ENCODE peak calls at places on chromosomes 12 and 14, in five cellular contexts. One of them, this sample, is unnamed.

GRCh38 chr14:68789798-68790655 is 2.8 kb downstream of the ZFP36L1 start:
- DNase-seq in psoas muscle: peak; percentile 66
- DNase-seq in iPS DF 6.9: no peak
- DNase-seq in endodermal cell: peak; percentile 59
- DNase-seq in uterus: no peak
- DNase-seq in this sample: peak; percentile 77

GRCh38 chr14:20631821-20632389 is 9.6 kb downstream of the OR6S1 start:
- DNase-seq in iPS DF 6.9: no peak
- DNase-seq in uterus: peak; percentile 67
- DNase-seq in psoas muscle: peak; percentile 82
- DNase-seq in endodermal cell: peak; percentile 86
- DNase-seq in this sample: peak; percentile 76

GRCh38 chr12:27193106-27193505 is 51.0 kb upstream of the STK38L start:
- DNase-seq in iPS DF 6.9: no peak
- DNase-seq in psoas muscle: no peak
- DNase-seq in endodermal cell: no peak
- DNase-seq in uterus: no peak
- DNase-seq in this sample: no peak

GRCh38 chr12:132323171-132324010 is 6.0 kb downstream of the GALNT9 start:
- DNase-seq in uterus: no peak
- DNase-seq in endodermal cell: no peak
- DNase-seq in psoas muscle: peak; percentile 49
- DNase-seq in iPS DF 6.9: no peak
- DNase-seq in this sample: peak; percentile 22

GRCh38 chr12:2666411-2666810 is 128.4 kb upstream of the FKBP4 start:
- DNase-seq in endodermal cell: peak; percentile 18
- DNase-seq in iPS DF 6.9: no peak
- DNase-seq in psoas muscle: no peak
- DNase-seq in uterus: no peak
- DNase-seq in this sample: no peak

GRCh38 chr12:26471560-26471959 is 276.2 kb downstream of the SSPN start:
- DNase-seq in psoas muscle: no peak
- DNase-seq in endodermal cell: no peak
- DNase-seq in iPS DF 6.9: no peak
- DNase-seq in uterus: no peak
- DNase-seq in this sample: no peak

GRCh38 chr12:2868986-2869385 is 8.0 kb downstream of the FOXM1 start:
- DNase-seq in endodermal cell: no peak
- DNase-seq in iPS DF 6.9: no peak
- DNase-seq in psoas muscle: no peak
- DNase-seq in uterus: no peak
- DNase-seq in this sample: no peak

GRCh38 chr12:41205070-41205715 is 17.1 kb downstream of the PDZRN4 start:
- DNase-seq in iPS DF 6.9: no peak
- DNase-seq in endodermal cell: no peak
- DNase-seq in psoas muscle: no peak
- DNase-seq in uterus: no peak
- DNase-seq in this sample: no peak

GRCh38 chr14:65833256-65833880 is 420.8 kb downstream of the FUT8 start:
- DNase-seq in iPS DF 6.9: no peak
- DNase-seq in endodermal cell: no peak
- DNase-seq in uterus: no peak
- DNase-seq in psoas muscle: peak; percentile 58
- DNase-seq in this sample: no peak

GRCh38 chr14:31934767-31935266 is 142.3 kb upstream of the ARHGAP5 start:
- DNase-seq in iPS DF 6.9: no peak
- DNase-seq in endodermal cell: peak; percentile 85
- DNase-seq in psoas muscle: no peak
- DNase-seq in uterus: no peak
- DNase-seq in this sample: peak; percentile 55

GRCh38 chr12:112904571-112904970 is 2.2 kb upstream of the OAS1 start:
- DNase-seq in iPS DF 6.9: no peak
- DNase-seq in psoas muscle: no peak
- DNase-seq in endodermal cell: no peak
- DNase-seq in uterus: no peak
- DNase-seq in this sample: no peak

GRCh38 chr14:59632381-59632780 is 55.8 kb upstream of the CCDC175 start:
- DNase-seq in psoas muscle: no peak
- DNase-seq in endodermal cell: peak; percentile 86
- DNase-seq in iPS DF 6.9: no peak
- DNase-seq in uterus: no peak
- DNase-seq in this sample: no peak

GRCh38 chr14:99254391-99255009 is 17.5 kb downstream of the BCL11B start:
- DNase-seq in uterus: no peak
- DNase-seq in endodermal cell: no peak
- DNase-seq in psoas muscle: no peak
- DNase-seq in iPS DF 6.9: no peak
- DNase-seq in this sample: no peak

GRCh38 chr14:103073367-103073875 is 10.6 kb upstream of the LBHD2 start:
- DNase-seq in iPS DF 6.9: no peak
- DNase-seq in uterus: no peak
- DNase-seq in psoas muscle: no peak
- DNase-seq in endodermal cell: no peak
- DNase-seq in this sample: no peak

GRCh38 chr14:70576891-70577290 is 23.6 kb downstream of the MED6 start:
- DNase-seq in psoas muscle: no peak
- DNase-seq in uterus: no peak
- DNase-seq in endodermal cell: no peak
- DNase-seq in iPS DF 6.9: no peak
- DNase-seq in this sample: no peak

GRCh38 chr12:97835541-97835940 is 372.9 kb downstream of the RMST start:
- DNase-seq in uterus: no peak
- DNase-seq in endodermal cell: no peak
- DNase-seq in iPS DF 6.9: no peak
- DNase-seq in psoas muscle: no peak
- DNase-seq in this sample: no peak

GRCh38 chr12:25152055-25152454 is 42.9 kb downstream of the DNAI7 start:
- DNase-seq in uterus: no peak
- DNase-seq in psoas muscle: no peak
- DNase-seq in endodermal cell: peak; percentile 46
- DNase-seq in iPS DF 6.9: no peak
- DNase-seq in this sample: no peak

GRCh38 chr12:27578689-27579372 is 54.8 kb downstream of the PPFIBP1 start:
- DNase-seq in psoas muscle: no peak
- DNase-seq in iPS DF 6.9: no peak
- DNase-seq in uterus: no peak
- DNase-seq in endodermal cell: no peak
- DNase-seq in this sample: no peak

GRCh38 chr12:124324803-124325705 is 30.2 kb downstream of the RFLNA start:
- DNase-seq in uterus: no peak
- DNase-seq in psoas muscle: no peak
- DNase-seq in iPS DF 6.9: no peak
- DNase-seq in endodermal cell: no peak
- DNase-seq in this sample: no peak

GRCh38 chr12:124321556-124322270 is 26.8 kb downstream of the RFLNA start:
- DNase-seq in psoas muscle: no peak
- DNase-seq in uterus: no peak
- DNase-seq in endodermal cell: peak; percentile 70
- DNase-seq in iPS DF 6.9: no peak
- DNase-seq in this sample: no peak

GRCh38 chr12:124322271-124322998 is 27.5 kb downstream of the RFLNA start:
- DNase-seq in iPS DF 6.9: no peak
- DNase-seq in uterus: no peak
- DNase-seq in endodermal cell: peak; percentile 65
- DNase-seq in psoas muscle: no peak
- DNase-seq in this sample: no peak

GRCh38 chr12:124326104-124326503 is 31.2 kb downstream of the RFLNA start:
- DNase-seq in endodermal cell: peak; percentile 71
- DNase-seq in uterus: no peak
- DNase-seq in psoas muscle: no peak
- DNase-seq in iPS DF 6.9: no peak
- DNase-seq in this sample: no peak

GRCh38 chr12:124323771-124324530 is 29.1 kb downstream of the RFLNA start:
- DNase-seq in iPS DF 6.9: no peak
- DNase-seq in endodermal cell: peak; percentile 44
- DNase-seq in uterus: no peak
- DNase-seq in psoas muscle: no peak
- DNase-seq in this sample: peak; percentile 27
- H3K4me3 ChIP-seq in iPS DF 6.9: no peak overlapping the region
- H3K4me3 ChIP-seq in endodermal cell: peak overlapping the region; percentile 59
- H3K4me3 ChIP-seq in uterus: no peak overlapping the region
- H3K4me3 ChIP-seq in psoas muscle: no peak overlapping the region
- H3K4me3 ChIP-seq in this sample: no peak overlapping the region

GRCh38 chr14:105305769-105306168 is 5.0 kb upstream of the BRF1 start:
- DNase-seq in psoas muscle: no peak
- DNase-seq in endodermal cell: no peak
- DNase-seq in uterus: no peak
- DNase-seq in iPS DF 6.9: no peak
- DNase-seq in this sample: peak; percentile 37

GRCh38 chr14:105304565-105304964 is 3.8 kb upstream of the BRF1 start:
- DNase-seq in psoas muscle: no peak
- DNase-seq in uterus: no peak
- DNase-seq in iPS DF 6.9: no peak
- DNase-seq in endodermal cell: no peak
- DNase-seq in this sample: no peak

GRCh38 chr14:105307052-105307727 is 6.4 kb upstream of the BRF1 start:
- DNase-seq in iPS DF 6.9: no peak
- DNase-seq in endodermal cell: no peak
- DNase-seq in psoas muscle: no peak
- DNase-seq in uterus: no peak
- DNase-seq in this sample: no peak

GRCh38 chr14:105303949-105304348 is 3.1 kb upstream of the BRF1 start:
- DNase-seq in psoas muscle: no peak
- DNase-seq in uterus: no peak
- DNase-seq in endodermal cell: no peak
- DNase-seq in iPS DF 6.9: no peak
- DNase-seq in this sample: peak; percentile 30

GRCh38 chr14:105305350-105305749 is 4.5 kb upstream of the BRF1 start:
- DNase-seq in psoas muscle: no peak
- DNase-seq in endodermal cell: no peak
- DNase-seq in uterus: no peak
- DNase-seq in iPS DF 6.9: no peak
- DNase-seq in this sample: no peak
- H3K27ac ChIP-seq in psoas muscle: no peak overlapping the region
- H3K27ac ChIP-seq in endodermal cell: no peak overlapping the region
- H3K27ac ChIP-seq in uterus: no peak overlapping the region
- H3K27ac ChIP-seq in iPS DF 6.9: no peak overlapping the region
- H3K27ac ChIP-seq in this sample: no peak overlapping the region

GRCh38 chr14:22814945-22815713 is at the start of gene SLC7A7:
- DNase-seq in psoas muscle: no peak
- DNase-seq in uterus: no peak
- DNase-seq in endodermal cell: peak; percentile 70
- DNase-seq in iPS DF 6.9: no peak
- DNase-seq in this sample: no peak

GRCh38 chr14:22811752-22812151 is 3.5 kb downstream of the SLC7A7 start:
- DNase-seq in endodermal cell: no peak
- DNase-seq in uterus: no peak
- DNase-seq in iPS DF 6.9: no peak
- DNase-seq in psoas muscle: no peak
- DNase-seq in this sample: no peak

GRCh38 chr14:22812744-22813143 is 2.5 kb downstream of the SLC7A7 start:
- DNase-seq in iPS DF 6.9: no peak
- DNase-seq in endodermal cell: peak; percentile 78
- DNase-seq in psoas muscle: no peak
- DNase-seq in uterus: no peak
- DNase-seq in this sample: no peak

GRCh38 chr14:22814373-22814772 is 862 bp downstream of the SLC7A7 start:
- DNase-seq in iPS DF 6.9: no peak
- DNase-seq in psoas muscle: no peak
- DNase-seq in uterus: no peak
- DNase-seq in endodermal cell: no peak
- DNase-seq in this sample: no peak

GRCh38 chr14:22813145-22813544 is 2.1 kb downstream of the SLC7A7 start:
- DNase-seq in psoas muscle: no peak
- DNase-seq in uterus: no peak
- DNase-seq in endodermal cell: no peak
- DNase-seq in iPS DF 6.9: no peak
- DNase-seq in this sample: no peak
- H3K4me1 ChIP-seq in psoas muscle: no peaks in the 10 kb centered on the region
- H3K4me1 ChIP-seq in uterus: no peaks in the 10 kb centered on the region
- H3K4me1 ChIP-seq in endodermal cell: peaks cover 3% of the 10 kb centered on the region
- H3K4me1 ChIP-seq in iPS DF 6.9: peaks cover 7% of the 10 kb centered on the region
- H3K4me1 ChIP-seq in this sample: peaks cover 6% of the 10 kb centered on the region

DNA sequence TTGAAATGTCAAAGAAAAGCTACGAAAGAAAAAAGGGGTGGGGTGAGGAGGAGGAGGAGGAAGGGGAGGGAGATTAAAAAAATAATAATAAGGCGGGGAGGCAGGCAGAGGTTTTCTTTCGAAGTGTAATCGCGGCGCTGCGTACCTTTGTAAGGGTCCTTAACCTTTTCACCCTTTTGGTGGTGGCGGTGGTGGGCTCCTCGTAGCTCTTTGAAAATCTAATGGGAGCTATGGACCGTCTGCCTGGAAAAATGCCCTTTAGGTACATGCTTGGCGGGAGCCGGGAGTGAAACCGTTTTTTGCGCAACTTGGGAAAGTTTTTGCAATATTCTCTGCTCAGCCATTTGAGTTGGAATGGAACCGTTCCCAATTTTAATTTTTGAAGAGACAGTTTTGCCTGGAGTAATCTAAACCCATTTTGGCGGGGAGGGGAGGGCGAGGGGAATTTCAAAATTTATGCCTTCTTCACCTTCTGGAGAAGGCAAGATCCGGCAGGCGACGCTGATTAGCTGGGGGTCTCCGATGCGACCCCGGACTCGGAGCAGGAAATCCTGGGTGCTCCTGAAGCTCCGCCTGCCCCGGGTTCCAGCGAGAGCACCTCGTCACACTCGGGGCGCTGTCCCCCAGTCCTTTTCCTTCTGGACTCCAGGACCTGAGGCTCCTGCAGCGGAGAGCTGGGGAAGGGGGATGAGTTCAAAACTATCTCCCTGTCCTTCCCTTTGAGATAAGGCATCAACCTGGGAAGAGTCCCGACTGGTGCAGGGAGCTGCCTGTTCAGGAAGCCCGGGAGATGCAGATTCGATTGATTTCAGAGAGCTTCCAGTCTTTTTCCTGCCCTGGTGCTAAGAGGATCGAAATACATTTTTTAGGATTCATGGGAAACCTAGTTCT is 74.6 kb upstream of the TBX5 start:
- DNase-seq in iPS DF 6.9: no peak
- DNase-seq in endodermal cell: peak; percentile 71
- DNase-seq in uterus: no peak
- DNase-seq in psoas muscle: no peak
- DNase-seq in this sample: no peak
- H3K4me3 ChIP-seq in iPS DF 6.9: peak overlapping the region; percentile 12
- H3K4me3 ChIP-seq in endodermal cell: peak overlapping the region; percentile 72
- H3K4me3 ChIP-seq in uterus: no peak overlapping the region
- H3K4me3 ChIP-seq in psoas muscle: no peak overlapping the region
- H3K4me3 ChIP-seq in this sample: peak overlapping the region; percentile 72

GRCh38 chr14:75222208-75222701 is 45.8 kb upstream of the TMED10 start:
- DNase-seq in endodermal cell: no peak
- DNase-seq in iPS DF 6.9: no peak
- DNase-seq in psoas muscle: no peak
- DNase-seq in uterus: no peak
- DNase-seq in this sample: peak; percentile 58
- H3K27ac ChIP-seq in endodermal cell: no peak overlapping the region
- H3K27ac ChIP-seq in iPS DF 6.9: no peak overlapping the region
- H3K27ac ChIP-seq in psoas muscle: no peak overlapping the region
- H3K27ac ChIP-seq in uterus: no peak overlapping the region
- H3K27ac ChIP-seq in this sample: no peak overlapping the region

DNA sequence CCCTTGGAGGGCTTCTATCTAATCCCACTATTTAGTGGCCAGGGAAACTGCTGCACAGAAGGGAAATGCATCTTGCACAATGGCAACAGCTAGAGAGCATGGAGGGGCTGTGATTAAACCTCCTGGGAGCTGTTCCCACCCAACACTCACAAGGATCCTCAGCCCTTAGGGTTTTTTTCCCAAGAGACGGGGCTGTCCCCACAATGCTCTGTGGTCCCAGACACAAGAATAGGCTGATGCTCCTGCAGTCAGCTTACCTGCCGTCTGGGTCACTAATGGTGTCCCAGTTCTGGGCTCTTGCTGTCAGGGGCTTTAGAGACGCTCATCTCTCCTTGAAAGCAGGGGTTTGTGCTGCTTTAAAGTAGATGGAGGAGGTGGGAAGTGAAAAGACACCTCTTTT is 4.6 kb downstream of the SERPINA1 start:
- DNase-seq in endodermal cell: no peak
- DNase-seq in uterus: no peak
- DNase-seq in psoas muscle: no peak
- DNase-seq in iPS DF 6.9: no peak
- DNase-seq in this sample: no peak
- H3K4me1 ChIP-seq in endodermal cell: no peaks in the 10 kb centered on the region
- H3K4me1 ChIP-seq in uterus: no peaks in the 10 kb centered on the region
- H3K4me1 ChIP-seq in psoas muscle: no peaks in the 10 kb centered on the region
- H3K4me1 ChIP-seq in iPS DF 6.9: peaks cover 1% of the 10 kb centered on the region
- H3K4me1 ChIP-seq in this sample: no peaks in the 10 kb centered on the region

This sample was measured in right cardiac atrium.